ENCODE peak calls at places on chromosomes 11 and 22, in four cellular contexts. Y is H1, R is K562, Z is HepG2. J is an unnamed sample.
A peak's percentile ranks its signal among the peaks of the same experiment; 100 is the strongest.

GRCh38 chr11:12540913-12541587 is 133.2 kb upstream of the TEAD1 start:
- DNase-seq in Y (no peak), R (no peak), Z (no peak), J (peak; percentile 34)

GRCh38 chr11:92380882-92381281 is 156.3 kb downstream of the FAT3 start:
- DNase-seq in Y (no peak), R (no peak), Z (no peak), J (no peak)

GRCh38 chr11:19656140-19656541 is 56.5 kb upstream of the NAV2 start:
- DNase-seq in Y (no peak), R (no peak), Z (no peak), J (no peak)

GRCh38 chr11:84165139-84165538 is 879.0 kb upstream of the CCDC90B start:
- DNase-seq in Y (no peak), R (no peak), Z (no peak), J (no peak)

GRCh38 chr11:74702383-74703007 is 28.7 kb downstream of the CHRDL2 start:
- DNase-seq in Y (peak; percentile 49), R (peak; percentile 85), Z (peak; percentile 63), J (peak; percentile 84)

GRCh38 chr11:76008474-76008873 is 193.5 kb downstream of the UVRAG start:
- DNase-seq in Y (no peak), R (no peak), Z (no peak), J (no peak)

GRCh38 chr11:2447253-2447950 is 2.6 kb downstream of the KCNQ1 start:
- DNase-seq in Y (no peak), R (no peak), Z (no peak), J (no peak)

GRCh38 chr11:23313001-23313400 is 452.7 kb upstream of the CCDC179 start:
- DNase-seq in Y (no peak), R (no peak), Z (no peak), J (no peak)

GRCh38 chr22:35425971-35426800 is 26.2 kb downstream of the MCM5 start:
- DNase-seq in Y (no peak), R (no peak), Z (no peak), J (no peak)

GRCh38 chr11:119332111-119332765 is 2.1 kb upstream of the RNF26 start:
- DNase-seq in Y (no peak), R (no peak), Z (no peak), J (no peak)

GRCh38 chr22:38239101-38239761 is 33.6 kb downstream of the TMEM184B start:
- DNase-seq in Y (no peak), R (no peak), Z (no peak), J (peak; percentile 40)

GRCh38 chr11:8593935-8594909 is at the start of gene STK33:
- DNase-seq in Y (peak; percentile 27), R (peak; percentile 18), Z (peak; percentile 43), J (peak; percentile 50)

GRCh38 chr11:61627831-61628753 is 47.2 kb upstream of the SYT7 start:
- DNase-seq in Y (no peak), R (peak; percentile 69), Z (peak; percentile 57), J (peak; percentile 67)

GRCh38 chr22:40610329-40610850 is 26.1 kb downstream of the MRTFA start:
- DNase-seq in Y (no peak), R (no peak), Z (no peak), J (no peak)

GRCh38 chr22:36930041-36930935 is 16.9 kb downstream of the CSF2RB start:
- DNase-seq in Y (no peak), R (no peak), Z (no peak), J (no peak)

GRCh38 chr22:44680481-44680894 is 21.5 kb upstream of the PRR5 start:
- DNase-seq in Y (no peak), R (no peak), Z (no peak), J (no peak)

GRCh38 chr11:62850911-62851806 is 11.8 kb upstream of the WDR74 start:
- DNase-seq in Y (no peak), R (no peak), Z (peak; percentile 43), J (peak; percentile 51)

GRCh38 chr11:69280994-69281393 is 13.0 kb upstream of the MYEOV start:
- DNase-seq in Y (no peak), R (no peak), Z (no peak), J (peak; percentile 79)

GRCh38 chr11:127587511-127587910 is 586.9 kb upstream of the KIRREL3 start:
- DNase-seq in Y (no peak), R (no peak), Z (no peak), J (no peak)

GRCh38 chr11:87473174-87473573 is 435.4 kb downstream of the TMEM135 start:
- DNase-seq in Y (no peak), R (no peak), Z (no peak), J (no peak)

GRCh38 chr11:11027271-11027670 is 169.4 kb upstream of the ZBED5 start:
- DNase-seq in Y (no peak), R (no peak), Z (no peak), J (peak; percentile 36)

GRCh38 chr11:46918087-46918751 is at the start of gene LRP4:
- DNase-seq in Y (no peak), R (peak; percentile 93), Z (no peak), J (peak; percentile 70)

GRCh38 chr11:120511804-120512726 is 517 bp downstream of the GRIK4 start:
- DNase-seq in Y (no peak), R (no peak), Z (no peak), J (no peak)

GRCh38 chr11:33339247-33339646 is 82.1 kb downstream of the HIPK3 start:
- DNase-seq in Y (no peak), R (no peak), Z (no peak), J (no peak)

GRCh38 chr11:45872513-45873356 is 12.7 kb upstream of the MAPK8IP1 start:
- DNase-seq in Y (peak; percentile 73), R (peak; percentile 76), Z (peak; percentile 29), J (peak; percentile 71)

GRCh38 chr11:20501252-20501651 is 98.2 kb upstream of the SLC6A5 start:
- DNase-seq in Y (no peak), R (no peak), Z (peak; percentile 13), J (no peak)

GRCh38 chr11:122656073-122656630 is 630 bp downstream of the UBASH3B start:
- DNase-seq in Y (no peak), R (peak; percentile 51), Z (no peak), J (peak; percentile 53)

GRCh38 chr11:27599217-27599616 is 92.6 kb upstream of the LIN7C start:
- DNase-seq in Y (no peak), R (no peak), Z (no peak), J (peak; percentile 20)

GRCh38 chr11:115134886-115135285 is 369.3 kb downstream of the CADM1 start:
- DNase-seq in Y (no peak), R (no peak), Z (no peak), J (no peak)

GRCh38 chr11:110179064-110179463 is 85.9 kb downstream of the ZC3H12C start:
- DNase-seq in Y (no peak), R (no peak), Z (no peak), J (no peak)

GRCh38 chr22:27573992-27574391 is 227.6 kb downstream of the MN1 start:
- DNase-seq in Y (no peak), R (no peak), Z (no peak), J (no peak)

GRCh38 chr11:112795896-112796686 is 165.1 kb upstream of the NCAM1 start:
- DNase-seq in Y (no peak), R (no peak), Z (no peak), J (no peak)

GRCh38 chr11:66291303-66291705 is 390 bp upstream of the TMEM151A start:
- DNase-seq in Y (no peak), R (no peak), Z (no peak), J (no peak)
- H3K4me3 ChIP-seq in Y (peak overlapping the region; percentile 76), R (no peak overlapping the region), Z (peak overlapping the region; percentile 37), J (peak overlapping the region; percentile 65)

GRCh38 chr11:55571828-55572227 is at the start of gene OR4C16:
- DNase-seq in Y (no peak), R (no peak), Z (no peak), J (no peak)

DNA sequence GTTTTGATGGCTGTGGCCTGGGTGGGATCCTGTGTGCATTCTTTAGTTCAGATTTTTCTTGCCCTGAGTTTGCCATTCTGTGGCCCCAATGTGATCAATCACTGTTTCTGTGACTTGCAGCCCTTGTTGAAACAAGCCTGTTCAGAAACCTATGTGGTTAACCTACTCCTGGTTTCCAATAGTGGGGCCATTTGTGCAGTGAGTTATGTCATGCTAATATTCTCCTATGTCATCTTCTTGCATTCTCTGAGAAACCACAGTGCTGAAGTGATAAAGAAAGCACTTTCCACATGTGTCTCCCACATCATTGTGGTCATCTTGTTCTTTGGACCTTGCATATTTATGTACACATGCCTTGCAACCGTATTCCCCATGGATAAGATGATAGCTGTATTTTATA is 620 bp downstream of the OR4C16 start:
- DNase-seq in Y (no peak), R (no peak), Z (no peak), J (no peak)
- TF ChIP-seq RNF2 in Y (no peak), R (no peak), Z (no peak), J (no peak)

GRCh38 chr11:111539426-111540113 is 950 bp upstream of the LAYN start:
- DNase-seq in Y (no peak), R (no peak), Z (no peak), J (no peak)
- H3K4me3 ChIP-seq in Y (peak overlapping the region; percentile 76), R (no peak overlapping the region), Z (no peak overlapping the region), J (no peak overlapping the region)

DNA sequence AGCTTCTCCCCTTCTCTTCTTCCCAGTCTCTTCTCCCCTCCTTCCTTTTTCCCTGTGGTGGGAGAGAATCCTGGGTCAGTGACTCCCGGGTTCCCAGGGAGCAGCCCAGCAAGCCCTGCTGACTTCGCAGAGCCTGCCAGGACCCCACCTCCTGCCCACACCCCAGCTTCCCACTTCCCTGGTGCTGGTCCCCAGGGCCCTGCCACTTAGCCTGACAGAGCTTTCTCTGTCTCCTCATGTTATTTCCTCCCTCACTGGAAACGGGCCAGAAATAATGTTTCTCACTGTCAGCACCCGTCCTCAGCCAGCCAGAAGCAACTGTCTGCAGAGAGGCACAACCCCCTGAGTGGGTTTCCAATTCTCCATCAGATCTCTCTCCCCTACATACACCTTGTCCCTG is 27.1 kb downstream of the C11orf96 start:
- DNase-seq in Y (no peak), R (no peak), Z (no peak), J (no peak)
- TF ChIP-seq RNF2 in Y (no peak), R (no peak), Z (no peak), J (no peak)

GRCh38 chr22:46589871-46590271 is 30.3 kb upstream of the GRAMD4 start:
- DNase-seq in Y (no peak), R (no peak), Z (no peak), J (no peak)

GRCh38 chr22:46587492-46588278 is 32.5 kb upstream of the GRAMD4 start:
- DNase-seq in Y (no peak), R (no peak), Z (no peak), J (no peak)

GRCh38 chr22:46590334-46590733 is 29.9 kb upstream of the GRAMD4 start:
- DNase-seq in Y (no peak), R (no peak), Z (no peak), J (no peak)

GRCh38 chr22:46588279-46589140 is 31.7 kb upstream of the GRAMD4 start:
- DNase-seq in Y (no peak), R (no peak), Z (no peak), J (no peak)

DNA sequence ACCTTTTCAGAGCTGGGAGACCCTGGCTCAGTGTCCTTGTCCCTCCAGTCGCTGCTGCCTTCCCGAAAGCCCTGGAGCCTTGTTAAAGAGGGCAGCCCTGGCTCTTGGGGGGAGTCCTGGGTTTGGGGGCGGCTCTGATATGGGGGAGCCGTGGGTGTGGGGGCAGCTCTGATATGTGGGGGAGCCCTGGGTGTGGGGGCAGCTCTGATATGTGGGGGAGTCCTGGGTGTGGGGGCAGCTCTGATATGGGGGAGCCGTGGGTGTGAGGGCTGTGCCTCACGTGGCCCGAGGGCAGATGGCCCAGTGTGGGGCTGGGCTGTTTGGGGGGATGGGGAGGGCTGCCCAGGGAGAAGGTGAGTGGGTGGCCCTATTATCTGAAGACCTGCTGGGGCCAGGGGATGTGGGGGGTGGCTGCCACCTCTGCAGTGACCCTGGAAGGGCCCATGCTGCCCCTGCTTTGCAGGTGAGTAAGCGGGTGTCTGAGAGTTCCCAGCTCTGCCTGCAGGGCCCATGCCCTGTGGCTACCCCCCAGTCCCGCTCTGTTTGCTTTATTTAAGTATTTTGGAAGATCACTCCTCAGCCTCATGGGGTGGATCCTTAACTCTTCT is 30.9 kb upstream of the GRAMD4 start:
- DNase-seq in Y (no peak), R (peak; percentile 43), Z (no peak), J (no peak)
- H3K4me3 ChIP-seq in Y (no peak overlapping the region), R (no peak overlapping the region), Z (no peak overlapping the region), J (no peak overlapping the region)